ENCODE peak calls at places on chromosomes 11 and 22, in four cellular contexts. P is K562, X is HCT116, J is mammary epithelial cell. T is an unnamed sample.

GRCh38 chr11:114782650-114783310 is 104.5 kb downstream of the NXPE2 start:
- DNase-seq in P (no peak), X (no peak), J (no peak), T (no peak)

GRCh38 chr22:44918925-44919392 is 90.8 kb downstream of the PHF21B start:
- DNase-seq in P (no peak), X (no peak), J (no peak), T (no peak)

GRCh38 chr11:96008161-96008560 is 84.3 kb upstream of the MTMR2 start:
- DNase-seq in P (no peak), X (no peak), J (no peak), T (no peak)

GRCh38 chr11:33027846-33028536 is 11.4 kb upstream of the TCP11L1 start:
- DNase-seq in P (no peak), X (no peak), J (no peak), T (no peak)

GRCh38 chr11:120020981-120021380 is 116.9 kb downstream of the TRIM29 start:
- DNase-seq in P (no peak), X (no peak), J (no peak), T (no peak)

GRCh38 chr11:134260503-134260902 is 7.1 kb downstream of the ACAD8 start:
- DNase-seq in P (no peak), X (no peak), J (no peak), T (peak)

GRCh38 chr22:26845016-26845728 is 187.8 kb downstream of the MIAT start:
- DNase-seq in P (no peak), X (no peak), J (no peak), T (no peak)

GRCh38 chr22:31747441-31747840 is 2.5 kb downstream of the PRR14L start:
- DNase-seq in P (no peak), X (no peak), J (no peak), T (no peak)

GRCh38 chr11:2367266-2368160 is 9.6 kb upstream of the CD81 start:
- DNase-seq in P (no peak), X (no peak), J (no peak), T (no peak)

GRCh38 chr11:62443390-62444201 is 24.8 kb downstream of the SCGB1A1 start:
- DNase-seq in P (no peak), X (no peak), J (no peak), T (no peak)

GRCh38 chr22:32248276-32248675 is 6.9 kb downstream of the SLC5A4 start:
- DNase-seq in P (no peak), X (no peak), J (no peak), T (no peak)

GRCh38 chr11:18668131-18668530 is 30.4 kb upstream of the TMEM86A start:
- DNase-seq in P (no peak), X (no peak), J (no peak), T (no peak)

GRCh38 chr11:110587972-110588371 is 124.3 kb downstream of the ARHGAP20 start:
- DNase-seq in P (no peak), X (no peak), J (no peak), T (no peak)

GRCh38 chr22:43007519-43008102 is 7.3 kb downstream of the PACSIN2 start:
- DNase-seq in P (peak), X (no peak), J (no peak), T (peak)

GRCh38 chr11:32262367-32262766 is 171.5 kb downstream of the RCN1 start:
- DNase-seq in P (no peak), X (no peak), J (no peak), T (no peak)

GRCh38 chr22:45709004-45709739 is 37.5 kb downstream of the ATXN10 start:
- DNase-seq in P (no peak), X (no peak), J (peak), T (no peak)

GRCh38 chr11:47185305-47186075 is 744 bp downstream of the PACSIN3 start:
- DNase-seq in P (peak), X (no peak), J (peak), T (no peak)

GRCh38 chr11:69841859-69842698 is 22.9 kb upstream of the FGF3 start:
- DNase-seq in P (peak), X (peak), J (no peak), T (peak)

GRCh38 chr22:35559354-35560005 is 18.8 kb downstream of the RASD2 start:
- DNase-seq in P (no peak), X (no peak), J (peak), T (no peak)

GRCh38 chr11:126149759-126150236 is 61.7 kb downstream of the RPUSD4 start:
- DNase-seq in P (no peak), X (no peak), J (no peak), T (no peak)

GRCh38 chr22:27240298-27240885 is 561.2 kb downstream of the MN1 start:
- DNase-seq in P (no peak), X (no peak), J (no peak), T (no peak)

GRCh38 chr11:8025816-8026215 is 38.7 kb downstream of the EIF3F start:
- DNase-seq in P (no peak), X (no peak), J (peak), T (no peak)

GRCh38 chr22:17919276-17920144 is 104.9 kb downstream of the MICAL3 start:
- DNase-seq in P (no peak), X (no peak), J (no peak), T (no peak)

GRCh38 chr22:39567135-39567946 is 3.2 kb upstream of the CACNA1I start:
- DNase-seq in P (no peak), X (no peak), J (peak), T (peak)

GRCh38 chr22:22609271-22609670 is 35.1 kb upstream of the GGTLC2 start:
- DNase-seq in P (no peak), X (no peak), J (no peak), T (no peak)

GRCh38 chr11:118674094-118674460 is 5.4 kb downstream of the TREH start:
- DNase-seq in P (no peak), X (no peak), J (no peak), T (no peak)
- H3K4me2 ChIP-seq in P (no peak), X (no peak), J (no peak), T (no peak)

GRCh38 chr11:88434333-88434976 is 96.9 kb upstream of the CTSC start:
- DNase-seq in P (peak), X (no peak), J (peak), T (peak)

GRCh38 chr11:88433546-88434230 is 96.2 kb upstream of the CTSC start:
- DNase-seq in P (no peak), X (no peak), J (no peak), T (no peak)

GRCh38 chr11:88424881-88425280 is 87.3 kb upstream of the CTSC start:
- DNase-seq in P (no peak), X (no peak), J (no peak), T (no peak)

GRCh38 chr11:88431675-88432341 is 94.3 kb upstream of the CTSC start:
- DNase-seq in P (peak), X (no peak), J (no peak), T (no peak)

DNA sequence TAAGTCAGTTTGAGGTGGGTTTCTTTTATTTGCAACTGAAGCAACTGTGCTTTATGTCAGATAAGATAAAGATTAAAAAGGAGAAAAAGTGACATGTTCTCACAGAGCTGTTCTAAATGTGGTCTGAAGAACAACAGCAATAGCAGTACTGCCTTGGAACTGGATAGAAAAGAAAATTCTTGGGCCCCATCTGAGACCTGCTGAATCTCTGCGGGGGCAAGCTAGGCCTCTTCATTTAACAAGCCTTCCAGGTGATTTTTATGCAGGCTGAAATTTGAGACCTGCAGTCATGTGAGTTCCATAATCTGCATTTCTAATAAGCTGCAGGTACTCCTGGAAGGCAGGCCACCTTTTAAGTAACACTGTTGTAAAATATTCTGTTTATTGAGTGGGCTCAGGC is 91.4 kb upstream of the CTSC start:
- DNase-seq in P (no peak), X (no peak), J (no peak), T (no peak)
- H3K4me2 ChIP-seq in P (no peak), X (no peak), J (no peak), T (no peak)

GRCh38 chr22:49999901-50000586 is 12.5 kb downstream of the IL17REL start:
- DNase-seq in P (no peak), X (no peak), J (no peak), T (no peak)

GRCh38 chr22:49999063-49999900 is 13.3 kb downstream of the IL17REL start:
- DNase-seq in P (peak), X (no peak), J (no peak), T (no peak)

GRCh38 chr22:50000587-50001387 is 11.8 kb downstream of the IL17REL start:
- DNase-seq in P (no peak), X (no peak), J (no peak), T (no peak)

GRCh38 chr22:50002791-50003190 is 9.8 kb downstream of the IL17REL start:
- DNase-seq in P (no peak), X (no peak), J (no peak), T (no peak)

DNA sequence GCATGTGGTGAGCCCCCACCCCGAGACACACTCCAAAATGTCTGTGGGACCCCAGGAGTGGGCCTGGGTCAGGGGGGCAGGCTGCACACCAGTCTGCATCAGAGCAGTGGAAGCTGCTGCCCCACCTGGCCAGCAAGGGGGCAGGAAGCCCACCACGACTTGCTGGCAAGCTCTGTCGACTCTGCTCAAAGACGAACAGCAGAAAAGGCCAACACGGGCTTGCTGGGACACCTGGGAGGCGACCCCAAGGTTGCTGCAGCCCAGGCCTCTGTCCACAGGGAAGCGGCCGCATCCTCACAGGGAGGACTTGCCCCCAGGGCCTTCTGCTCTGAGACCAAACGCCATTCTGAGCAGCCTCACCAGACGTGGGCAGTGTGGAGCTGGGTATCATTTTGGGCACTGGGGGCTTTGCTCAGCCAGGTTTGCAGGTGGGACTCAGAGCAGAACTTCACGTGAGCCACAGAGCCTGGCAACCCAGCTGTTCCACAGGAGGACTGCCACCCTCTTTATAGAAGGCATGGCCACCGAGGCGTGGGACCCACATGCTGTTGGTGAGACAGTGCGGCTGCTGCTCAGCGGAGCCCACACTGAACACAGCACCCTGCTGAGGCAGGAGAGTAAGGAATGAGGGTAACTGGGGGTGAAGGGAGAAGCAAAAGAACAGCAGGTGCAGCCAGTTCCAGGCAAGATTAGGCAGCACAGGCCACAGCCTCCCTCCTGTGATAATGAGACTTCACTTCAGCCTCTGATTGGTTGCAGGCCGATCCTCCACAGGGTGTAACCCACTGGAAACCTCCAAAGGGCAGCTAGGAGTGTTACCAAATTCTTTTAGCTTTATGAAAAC is 11.0 kb downstream of the IL17REL start:
- DNase-seq in P (peak), X (no peak), J (no peak), T (no peak)
- H3K4me2 ChIP-seq in P (no peak), X (no peak), J (no peak), T (no peak)

GRCh38 chr22:33565580-33565995 is 354.7 kb downstream of the LARGE1 start:
- DNase-seq in P (no peak), X (no peak), J (no peak), T (no peak)

GRCh38 chr22:33561149-33561807 is 359.0 kb downstream of the LARGE1 start:
- DNase-seq in P (no peak), X (no peak), J (no peak), T (no peak)

GRCh38 chr22:33562484-33562883 is 357.8 kb downstream of the LARGE1 start:
- DNase-seq in P (no peak), X (no peak), J (no peak), T (no peak)

GRCh38 chr22:33564683-33565082 is 355.6 kb downstream of the LARGE1 start:
- DNase-seq in P (no peak), X (no peak), J (no peak), T (no peak)

GRCh38 chr22:33563568-33563967 is 356.7 kb downstream of the LARGE1 start:
- DNase-seq in P (no peak), X (no peak), J (no peak), T (no peak)
- H3K4me2 ChIP-seq in P (no peak), X (no peak), J (no peak), T (peak)

DNA sequence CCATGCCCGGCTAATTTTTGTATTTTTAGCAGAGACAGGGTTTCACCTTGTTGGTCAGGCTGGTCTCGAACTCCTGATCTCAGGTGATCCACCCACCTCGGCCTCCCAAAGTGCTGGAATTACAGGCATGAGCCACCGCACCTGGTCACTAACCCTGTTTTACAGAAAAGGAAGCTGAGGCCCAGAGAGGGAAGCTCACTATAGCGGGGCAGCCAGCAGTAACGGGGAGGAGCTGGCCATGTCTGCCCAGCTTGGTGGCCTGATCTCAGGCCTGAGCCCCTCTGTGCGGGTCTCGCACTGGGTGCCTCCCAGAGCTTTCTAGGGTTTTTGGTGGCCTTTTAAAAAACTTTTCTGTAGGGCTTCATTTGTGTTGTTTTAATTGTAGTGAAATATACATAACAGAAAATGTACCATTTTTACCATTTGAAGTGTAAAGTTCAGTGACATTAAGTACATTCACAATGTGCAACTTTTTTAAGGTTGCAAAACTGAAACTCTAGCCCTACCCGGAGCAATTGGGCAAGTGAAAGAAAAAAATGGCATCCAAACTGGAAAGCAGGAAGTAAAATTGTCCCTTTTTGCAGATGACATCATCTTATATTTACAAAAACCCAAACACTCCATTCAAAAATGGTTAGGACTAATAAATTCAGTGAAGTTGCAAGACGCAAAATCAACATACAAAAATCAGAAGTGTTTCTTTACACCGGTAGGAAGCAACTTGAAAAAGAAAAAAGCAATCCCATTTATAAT is 14.5 kb upstream of the CYTH4 start:
- DNase-seq in P (no peak), X (no peak), J (no peak), T (peak)
- H3K4me2 ChIP-seq in P (no peak), X (peak), J (no peak), T (peak)

DNA sequence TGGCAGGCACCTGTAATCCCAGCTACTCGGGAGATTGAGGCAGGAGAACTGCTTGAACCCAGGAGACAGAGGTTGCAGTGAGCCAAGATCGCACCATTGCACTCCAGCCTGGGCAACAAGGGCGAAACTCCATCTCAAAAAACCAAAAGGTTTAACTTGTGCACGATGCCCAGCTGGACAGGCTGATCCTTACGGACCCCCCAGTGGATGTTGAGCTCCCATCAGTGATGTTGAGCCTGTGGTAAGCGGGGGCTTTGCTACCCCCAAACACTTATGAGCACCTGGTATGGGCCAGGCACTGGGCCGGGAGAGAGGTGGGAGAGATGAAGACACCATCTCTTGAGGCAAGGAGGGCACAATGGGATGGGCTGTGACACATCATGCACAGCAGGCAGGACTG is 7.4 kb upstream of the SERPIND1 start:
- DNase-seq in P (no peak), X (no peak), J (no peak), T (no peak)
- H3K4me2 ChIP-seq in P (no peak), X (no peak), J (no peak), T (no peak)

T was measured in OCI-LY7.